ENCODE peak calls at places on chromosomes 12 and 14, in four cellular contexts. U is NCI-H1092, S is ecto neural progenitor cell, X is PC-3. C is an unnamed sample.

GRCh38 chr14:94401083-94401482 is 12.7 kb upstream of the SERPINA1 start:
- DNase-seq in S (no peak), U (no peak), X (peak), C (no peak)

GRCh38 chr14:22792158-22792557 is 23.1 kb downstream of the SLC7A7 start:
- DNase-seq in S (no peak), U (no peak), X (no peak), C (no peak)

GRCh38 chr12:120012067-120012621 is 23.1 kb downstream of the BICDL1 start:
- DNase-seq in U (no peak), X (peak), S (no peak), C (peak)

GRCh38 chr14:70635971-70636595 is 5.6 kb upstream of the TTC9 start:
- DNase-seq in S (no peak), U (no peak), X (peak), C (no peak)

GRCh38 chr12:123306200-123306599 is 34.5 kb upstream of the CDK2AP1 start:
- DNase-seq in S (no peak), U (no peak), X (no peak), C (no peak)

GRCh38 chr12:122856999-122857671 is 21.9 kb downstream of the HIP1R start:
- DNase-seq in S (no peak), U (no peak), X (peak), C (no peak)

GRCh38 chr14:104898870-104899510 is 25.7 kb upstream of the PLD4 start:
- DNase-seq in S (peak), X (no peak), U (no peak), C (no peak)

GRCh38 chr14:53851394-53852056 is 105.1 kb downstream of the BMP4 start:
- DNase-seq in S (no peak), U (no peak), X (peak), C (no peak)

GRCh38 chr14:75848337-75848736 is 133.5 kb downstream of the TGFB3 start:
- DNase-seq in X (no peak), U (no peak), S (no peak), C (no peak)

GRCh38 chr14:50335389-50335788 is 23.3 kb downstream of the DMAC2L start:
- DNase-seq in S (peak), U (peak), X (no peak), C (no peak)

GRCh38 chr14:101128478-101129450 is 225.2 kb upstream of the RTL1 start:
- DNase-seq in U (no peak), X (no peak), S (peak), C (no peak)

GRCh38 chr12:114902665-114903393 is 218.9 kb upstream of the TBX3 start:
- DNase-seq in S (no peak), X (peak), U (no peak), C (no peak)

GRCh38 chr14:89418452-89418851 is 1.4 kb upstream of the FOXN3 start:
- DNase-seq in U (no peak), S (no peak), X (no peak), C (no peak)

GRCh38 chr12:78457951-78458350 is 406.6 kb upstream of the SYT1 start:
- DNase-seq in S (no peak), U (no peak), X (peak), C (no peak)

C was measured in T-helper 9 cell.